ENCODE peak calls at places on chromosomes 4 and X, in seven cellular contexts. Y is omental fat pad; G is stimulated activated naive B cell treated with anti-CD40 and anti-IgM and Interleukin-4, amounts not matched to agents 10 μg/mL and 1 μg/mL and 100 μg/mL, for 72 hours; Z is stimulated activated naive CD8-positive, alpha-beta T cell treated with anti-CD3 and anti-CD28 coated beads, Interleukin-15, Interleukin-2, amounts not matched to agents 100 U/mL and 50 U/mL, for 24 hours; E is GM12878; P is activated T-helper 17 cell treated with anti-CD3 and anti-CD28 coated beads, Interleukin-2, amount 50 U/mL, for 72 hours; S is effector memory CD8-positive, alpha-beta T cell. H is an unnamed sample.

GRCh38 chrX:110450050-110450449 is 91.4 kb downstream of the RTL9 start:
- ATAC-seq in Y (no peak), G (peak), Z (peak), E (peak), P (peak), S (peak), H (peak)

GRCh38 chrX:109600114-109600710 is 24.8 kb downstream of the KCNE5 start:
- ATAC-seq in Y (no peak), G (no peak), Z (no peak), E (no peak), P (no peak), S (no peak), H (no peak)

GRCh38 chr4:91577864-91578263 is 725.9 kb upstream of the GRID2 start:
- ATAC-seq in Y (no peak), G (no peak), Z (no peak), E (no peak), P (no peak), S (no peak), H (no peak)

GRCh38 chrX:39399387-39399786 is 598.1 kb downstream of the MID1IP1 start:
- ATAC-seq in Y (no peak), G (no peak), Z (no peak), E (no peak), P (no peak), S (no peak), H (peak)

GRCh38 chrX:151402719-151403390 is 5.8 kb downstream of the VMA21 start:
- ATAC-seq in Y (no peak), G (no peak), Z (no peak), E (no peak), P (no peak), S (no peak), H (no peak)

GRCh38 chrX:117707948-117708743 is 408.5 kb downstream of the KLHL13 start:
- ATAC-seq in Y (no peak), G (no peak), Z (no peak), E (no peak), P (no peak), S (no peak), H (no peak)

GRCh38 chr4:154492288-154492687 is 689 bp upstream of the DCHS2 start:
- ATAC-seq in Y (no peak), G (peak), Z (no peak), E (no peak), P (no peak), S (no peak), H (no peak)

GRCh38 chr4:74228691-74229640 is 71.0 kb downstream of the MTHFD2L start:
- ATAC-seq in Y (no peak), G (peak), Z (peak), E (peak), P (peak), S (peak), H (no peak)

GRCh38 chr4:82042042-82042441 is 331.7 kb downstream of the HNRNPD start:
- ATAC-seq in Y (peak), G (peak), Z (peak), E (no peak), P (peak), S (no peak), H (no peak)

GRCh38 chr4:108044951-108045686 is 55.4 kb downstream of the HADH start:
- ATAC-seq in Y (peak), G (no peak), Z (peak), E (no peak), P (peak), S (no peak), H (no peak)

GRCh38 chr4:101670897-101671296 is 119.6 kb upstream of the BANK1 start:
- ATAC-seq in Y (peak), G (no peak), Z (no peak), E (no peak), P (no peak), S (no peak), H (peak)

GRCh38 chr4:8261851-8262535 is 7.6 kb upstream of the HTRA3 start:
- ATAC-seq in Y (no peak), G (no peak), Z (no peak), E (no peak), P (no peak), S (no peak), H (no peak)

GRCh38 chrX:100681581-100681980 is 37.6 kb downstream of the SRPX2 start:
- ATAC-seq in Y (no peak), G (no peak), Z (no peak), E (no peak), P (no peak), S (no peak), H (no peak)